ENCODE peak calls at places on chromosomes 3 and 15, in ten cellular contexts. F is osteoblast; T is foreskin fibroblast; W is activated T-helper 1 cell treated with anti-CD3 and anti-CD28 coated beads, Interleukin-2, amount 50 U/mL, for 16 hours; H is endothelial cell; J is PC-9; M is GOT3; V is occipital lobe; K is germinal center; D is A549. I is an unnamed sample.

GRCh38 chr3:107978116-107979057 is 112.4 kb downstream of the CD47 start:
- DNase-seq in F (no peak), T (no peak), W (no peak), H (no peak), J (no peak), M (no peak), V (no peak), K (no peak), D (no peak), I (no peak)

GRCh38 chr3:188104050-188104449 is 49.9 kb upstream of the LPP start:
- DNase-seq in F (no peak), T (peak; percentile 20), W (no peak), H (no peak), J (no peak), M (no peak), V (no peak), K (no peak), D (no peak), I (no peak)

GRCh38 chr3:156323466-156323865 is 203.1 kb downstream of the KCNAB1 start:
- DNase-seq in F (no peak), T (no peak), W (no peak), H (no peak), J (no peak), M (no peak), V (no peak), K (no peak), D (no peak), I (no peak)

GRCh38 chr15:70669966-70670658 is 93.2 kb downstream of the UACA start:
- DNase-seq in F (no peak), T (no peak), W (no peak), H (no peak), J (no peak), M (no peak), V (no peak), K (no peak), D (no peak), I (no peak)

GRCh38 chr3:177622520-177622919 is 425.2 kb upstream of the TBL1XR1 start:
- DNase-seq in F (no peak), T (no peak), W (no peak), H (no peak), J (peak; percentile 39), M (no peak), V (no peak), K (no peak), D (no peak), I (no peak)

GRCh38 chr3:16456784-16457415 is 56.6 kb downstream of the RFTN1 start:
- DNase-seq in F (no peak), T (peak; percentile 72), W (no peak), H (no peak), J (no peak), M (no peak), V (no peak), K (no peak), D (no peak), I (no peak)

GRCh38 chr15:64019764-64020163 is 26.5 kb downstream of the DAPK2 start:
- DNase-seq in F (peak; percentile 30), T (no peak), W (no peak), H (no peak), J (peak; percentile 97), M (no peak), V (no peak), K (no peak), D (no peak), I (no peak)

GRCh38 chr3:111070772-111071256 is 802 bp upstream of the NECTIN3 start:
- DNase-seq in F (no peak), T (no peak), W (no peak), H (no peak), J (no peak), M (peak; percentile 80), V (no peak), K (no peak), D (peak; percentile 46), I (no peak)

GRCh38 chr3:114706591-114707224 is 412.9 kb downstream of the TIGIT start:
- DNase-seq in F (no peak), T (peak; percentile 63), W (no peak), H (no peak), J (peak; percentile 84), M (no peak), V (no peak), K (no peak), D (peak; percentile 58), I (no peak)

GRCh38 chr3:71710906-71711494 is 14.2 kb downstream of the EIF4E3 start:
- DNase-seq in F (peak; percentile 73), T (peak; percentile 33), W (no peak), H (no peak), J (no peak), M (no peak), V (no peak), K (peak; percentile 64), D (peak; percentile 70), I (no peak)

GRCh38 chr3:155744626-155745324 is at the start of gene PLCH1:
- DNase-seq in F (peak; percentile 88), T (no peak), W (peak; percentile 6), H (peak; percentile 77), J (no peak), M (peak; percentile 31), V (peak; percentile 33), K (peak; percentile 54), D (peak; percentile 79), I (peak; percentile 3)

GRCh38 chr3:151314593-151314992 is 2.0 kb downstream of the GPR87 start:
- DNase-seq in F (no peak), T (no peak), W (no peak), H (no peak), J (no peak), M (no peak), V (no peak), K (no peak), D (no peak), I (no peak)

GRCh38 chr15:27414168-27414870 is 443.3 kb downstream of the GABRG3 start:
- DNase-seq in F (no peak), T (no peak), W (no peak), H (no peak), J (no peak), M (no peak), V (no peak), K (no peak), D (no peak), I (no peak)

GRCh38 chr15:94620632-94621031 is 389.3 kb downstream of the MCTP2 start:
- DNase-seq in F (no peak), T (no peak), W (no peak), H (no peak), J (no peak), M (no peak), V (no peak), K (no peak), D (no peak), I (no peak)

GRCh38 chr3:147411235-147411607 is 2.1 kb downstream of the ZIC1 start:
- DNase-seq in F (peak; percentile 90), T (no peak), W (no peak), H (no peak), J (no peak), M (no peak), V (no peak), K (no peak), D (no peak), I (no peak)

GRCh38 chr3:183895296-183895695 is 10.6 kb upstream of the PARL start:
- DNase-seq in F (peak; percentile 91), T (peak; percentile 32), W (no peak), H (peak; percentile 23), J (peak; percentile 55), M (no peak), V (no peak), K (peak; percentile 87), D (peak; percentile 65), I (no peak)

GRCh38 chr3:122146466-122146865 is 37.0 kb upstream of the CASR start:
- DNase-seq in F (peak; percentile 32), T (no peak), W (no peak), H (no peak), J (no peak), M (no peak), V (no peak), K (no peak), D (no peak), I (no peak)

GRCh38 chr3:101219842-101220560 is 100.4 kb downstream of the IMPG2 start:
- DNase-seq in F (no peak), T (no peak), W (no peak), H (no peak), J (no peak), M (no peak), V (no peak), K (no peak), D (no peak), I (no peak)